ENCODE peak calls at places on chromosomes 3 and 15, in five cellular contexts. P is neural progenitor cell, J is PC-3, X is HCT116, O is GM23338. U is an unnamed sample.

GRCh38 chr3:73101916-73102315 is 40.5 kb downstream of the EBLN2 start:
- DNase-seq in P (no peak), J (no peak), X (no peak), O (no peak), U (no peak)

GRCh38 chr15:66659384-66659783 is 42.7 kb upstream of the SMAD6 start:
- DNase-seq in P (no peak), J (no peak), X (no peak), O (no peak), U (no peak)

GRCh38 chr3:128081846-128082245 is 29.6 kb downstream of the SEC61A1 start:
- DNase-seq in P (no peak), J (peak), X (no peak), O (no peak), U (peak)

GRCh38 chr15:98043160-98044059 is 82.9 kb downstream of the ARRDC4 start:
- DNase-seq in P (no peak), J (no peak), X (no peak), O (no peak), U (no peak)

GRCh38 chr15:39756806-39757522 is 25.7 kb downstream of the FSIP1 start:
- DNase-seq in P (peak), J (peak), X (peak), O (peak), U (peak)

GRCh38 chr3:79864077-79864476 is 96.3 kb upstream of the ROBO1 start:
- DNase-seq in P (no peak), J (no peak), X (no peak), O (no peak), U (no peak)

GRCh38 chr3:71160800-71161546 is 422.6 kb downstream of the FOXP1 start:
- DNase-seq in P (no peak), J (peak), X (no peak), O (no peak), U (no peak)

GRCh38 chr3:175187586-175187985 is 328.5 kb downstream of the NAALADL2 start:
- DNase-seq in P (no peak), J (no peak), X (no peak), O (no peak), U (peak)

GRCh38 chr3:69386535-69387385 is 872 bp upstream of the FRMD4B start:
- DNase-seq in P (peak), J (peak), X (no peak), O (peak), U (no peak)

GRCh38 chr15:55909036-55909811 is 84.2 kb downstream of the NEDD4 start:
- DNase-seq in P (no peak), J (peak), X (no peak), O (no peak), U (peak)

GRCh38 chr3:178699810-178700209 is 163.6 kb downstream of the KCNMB2 start:
- DNase-seq in P (no peak), J (no peak), X (no peak), O (no peak), U (no peak)

GRCh38 chr15:98853161-98853560 is 154.4 kb downstream of the PGPEP1L start:
- DNase-seq in P (peak), J (peak), X (peak), O (peak), U (peak)

GRCh38 chr15:75233504-75234190 is 24.5 kb upstream of the GOLGA6C start:
- DNase-seq in P (no peak), J (no peak), X (no peak), O (no peak), U (no peak)

GRCh38 chr3:186022931-186023330 is 85.1 kb upstream of the TRA2B start:
- DNase-seq in P (no peak), J (no peak), X (no peak), O (no peak), U (no peak)

GRCh38 chr3:25648925-25649828 is 15.5 kb downstream of the TOP2B start:
- DNase-seq in P (no peak), J (no peak), X (no peak), O (no peak), U (no peak)

GRCh38 chr15:60720493-60721231 is 241.7 kb upstream of the ICE2 start:
- DNase-seq in P (no peak), J (no peak), X (no peak), O (no peak), U (no peak)

GRCh38 chr3:127721536-127721935 is 48.8 kb downstream of the ABTB1 start:
- DNase-seq in P (no peak), J (no peak), X (no peak), O (no peak), U (no peak)

GRCh38 chr15:34721157-34721801 is 33.5 kb downstream of the GJD2 start:
- DNase-seq in P (no peak), J (no peak), X (no peak), O (no peak), U (no peak)

GRCh38 chr15:26260517-26261133 is 397.5 kb upstream of the ATP10A start:
- DNase-seq in P (peak), J (peak), X (no peak), O (peak), U (peak)

GRCh38 chr3:62178739-62179600 is 194.4 kb downstream of the FEZF2 start:
- DNase-seq in P (no peak), J (no peak), X (no peak), O (peak), U (no peak)

GRCh38 chr15:29978411-29979382 is 104.1 kb upstream of the GOLGA8J start:
- DNase-seq in P (no peak), J (no peak), X (no peak), O (no peak), U (peak)

GRCh38 chr15:100763764-100764750 is 115.6 kb upstream of the ALDH1A3 start:
- DNase-seq in P (no peak), J (no peak), X (no peak), O (no peak), U (no peak)

GRCh38 chr15:48143856-48144255 is 23.1 kb downstream of the SLC24A5 start:
- DNase-seq in P (no peak), J (peak), X (no peak), O (no peak), U (no peak)

GRCh38 chr15:98952381-98952803 is 55.2 kb downstream of the PGPEP1L start:
- DNase-seq in P (no peak), J (peak), X (no peak), O (no peak), U (no peak)

GRCh38 chr15:38253448-38253847 is 812 bp downstream of the SPRED1 start:
- DNase-seq in P (peak), J (peak), X (peak), O (peak), U (peak)

GRCh38 chr3:24157106-24157505 is 212.0 kb downstream of the NR1D2 start:
- DNase-seq in P (peak), J (no peak), X (no peak), O (no peak), U (no peak)

GRCh38 chr3:101744811-101745210 is 20.4 kb downstream of the CEP97 start:
- DNase-seq in P (no peak), J (no peak), X (no peak), O (no peak), U (no peak)

GRCh38 chr15:67547836-67548531 is 5.5 kb downstream of the MAP2K5 start:
- DNase-seq in P (no peak), J (no peak), X (no peak), O (no peak), U (peak)

GRCh38 chr3:68858549-68858948 is 73.8 kb downstream of the TAFA4 start:
- DNase-seq in P (no peak), J (no peak), X (no peak), O (no peak), U (no peak)

GRCh38 chr3:105783631-105784030 is 85.2 kb downstream of the CBLB start:
- DNase-seq in P (no peak), J (no peak), X (no peak), O (no peak), U (no peak)

GRCh38 chr3:85697156-85697555 is 738.4 kb downstream of the CADM2 start:
- DNase-seq in P (no peak), J (no peak), X (no peak), O (no peak), U (no peak)

GRCh38 chr3:20173844-20174410 is 12.1 kb downstream of the SGO1 start:
- DNase-seq in P (no peak), J (no peak), X (no peak), O (no peak), U (no peak)

GRCh38 chr3:10703875-10704274 is 112.2 kb upstream of the SLC6A11 start:
- DNase-seq in P (peak), J (peak), X (peak), O (peak), U (peak)

GRCh38 chr3:108298056-108298455 is 1.7 kb downstream of the HHLA2 start:
- DNase-seq in P (no peak), J (no peak), X (no peak), O (no peak), U (no peak)

GRCh38 chr3:40042752-40043443 is 233.5 kb downstream of the MYRIP start:
- DNase-seq in P (no peak), J (no peak), X (no peak), O (no peak), U (peak)

GRCh38 chr15:96582473-96582872 is 252.0 kb downstream of the NR2F2 start:
- DNase-seq in P (no peak), J (no peak), X (no peak), O (no peak), U (no peak)

GRCh38 chr3:56783644-56784451 is 17.9 kb downstream of the ARHGEF3 start:
- DNase-seq in P (no peak), J (peak), X (no peak), O (no peak), U (peak)

GRCh38 chr3:38554127-38554827 is 58.1 kb downstream of the EXOG start:
- DNase-seq in P (no peak), J (no peak), X (no peak), O (no peak), U (no peak)

GRCh38 chr3:38553071-38553470 is 56.9 kb downstream of the EXOG start:
- DNase-seq in P (no peak), J (no peak), X (no peak), O (no peak), U (no peak)

GRCh38 chr3:38556640-38557358 is 60.7 kb downstream of the EXOG start:
- DNase-seq in P (no peak), J (no peak), X (no peak), O (no peak), U (no peak)

GRCh38 chr3:38555926-38556325 is 59.8 kb downstream of the EXOG start:
- DNase-seq in P (no peak), J (no peak), X (no peak), O (no peak), U (no peak)

DNA sequence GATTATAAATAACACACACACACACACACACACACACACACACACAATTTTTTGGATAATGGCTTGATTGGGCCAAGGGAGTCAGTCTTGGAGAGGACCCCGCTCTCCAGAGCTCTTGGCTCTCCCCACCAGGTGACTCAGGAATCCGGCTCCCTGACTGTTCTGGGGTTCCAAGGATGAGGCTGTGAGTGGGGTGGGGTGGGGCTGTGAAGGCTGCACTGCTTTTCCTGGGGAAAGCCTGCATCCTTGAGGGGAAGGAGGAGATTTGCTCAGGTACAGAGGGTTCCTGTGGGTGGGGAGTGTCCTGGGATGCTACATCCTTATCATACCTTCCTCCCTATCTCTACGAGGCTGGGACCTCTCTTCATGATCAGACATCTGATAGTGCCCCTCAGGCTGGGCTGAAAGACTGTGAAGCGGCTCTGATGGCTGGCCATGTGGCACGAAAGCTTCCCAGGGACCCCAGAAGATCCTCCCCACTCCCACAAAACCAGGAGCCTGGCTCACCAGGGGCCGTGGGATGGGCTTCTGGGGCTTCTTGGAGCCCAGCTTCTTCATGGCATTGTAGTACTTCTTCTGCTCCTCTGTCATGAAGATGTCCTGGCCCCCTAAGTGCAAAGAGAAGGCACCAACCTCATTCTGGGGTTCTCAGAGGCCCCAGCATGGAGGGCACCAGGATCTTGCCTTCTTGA is 59.2 kb downstream of the EXOG start:
- DNase-seq in P (no peak), J (no peak), X (no peak), O (no peak), U (no peak)
- TF ChIP-seq EZH2 in P (no peak), J (no peak), X (no peak), O (no peak), U (no peak)

GRCh38 chr15:28967071-28967470 is 81.3 kb downstream of the APBA2 start:
- DNase-seq in P (no peak), J (peak), X (no peak), O (no peak), U (no peak)

GRCh38 chr15:28962851-28963710 is 77.3 kb downstream of the APBA2 start:
- DNase-seq in P (no peak), J (no peak), X (no peak), O (no peak), U (no peak)

GRCh38 chr15:28963711-28964081 is 77.9 kb downstream of the APBA2 start:
- DNase-seq in P (no peak), J (no peak), X (no peak), O (no peak), U (no peak)

GRCh38 chr15:28961391-28961790 is 75.6 kb downstream of the APBA2 start:
- DNase-seq in P (no peak), J (no peak), X (no peak), O (peak), U (no peak)

GRCh38 chr15:28964098-28964497 is 78.3 kb downstream of the APBA2 start:
- DNase-seq in P (no peak), J (no peak), X (no peak), O (no peak), U (no peak)
- H2AFZ ChIP-seq in P (no peak), J (no peak), X (no peak), O (no peak), U (no peak)

DNA sequence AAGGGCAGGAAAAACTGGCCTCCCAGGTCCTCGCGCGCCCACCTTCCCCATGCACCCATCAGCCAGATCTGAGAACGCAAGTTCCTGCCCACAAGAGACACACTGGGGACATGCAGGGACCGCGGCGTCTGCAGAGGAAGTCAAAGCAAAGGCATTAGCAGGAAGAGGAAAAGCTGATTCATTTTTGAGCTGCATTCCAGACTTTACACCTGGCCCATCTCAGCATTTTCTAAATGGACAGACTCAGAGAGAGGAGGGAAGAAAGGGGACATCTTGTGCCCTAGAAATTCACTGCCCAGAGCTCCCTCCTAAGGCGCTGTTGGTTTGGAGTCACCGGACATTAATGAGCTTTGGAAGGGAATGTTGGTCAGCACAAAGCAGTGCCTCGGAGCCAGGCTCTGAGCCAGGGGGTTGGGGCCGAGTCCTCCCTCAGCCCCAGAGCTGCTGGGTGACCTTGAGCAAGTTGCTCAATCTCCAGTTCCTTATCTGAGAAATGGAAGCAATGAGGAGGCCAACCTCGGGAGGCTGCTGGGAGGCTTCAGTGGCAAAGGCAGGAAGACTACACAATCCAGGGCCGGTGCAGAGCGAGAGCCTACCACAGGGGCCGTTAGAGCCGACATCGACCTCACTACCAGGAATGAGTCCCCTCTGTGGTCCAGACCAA is 150.5 kb upstream of the IQSEC1 start:
- DNase-seq in P (no peak), J (peak), X (no peak), O (no peak), U (no peak)
- TF ChIP-seq EZH2phosphoT487 in P (no peak), J (no peak), X (no peak), O (no peak), U (no peak)

GRCh38 chr15:65306551-65306950 is 2.1 kb downstream of the RNU5B-1 start:
- DNase-seq in P (no peak), J (no peak), X (no peak), O (no peak), U (no peak)

GRCh38 chr15:65303687-65304392 is 637 bp upstream of the RNU5B-1 start:
- DNase-seq in P (peak), J (peak), X (peak), O (peak), U (peak)

GRCh38 chr15:65305776-65306175 is 1.3 kb downstream of the RNU5B-1 start:
- DNase-seq in P (no peak), J (no peak), X (no peak), O (no peak), U (no peak)

GRCh38 chr15:65305144-65305758 is 774 bp downstream of the RNU5B-1 start:
- DNase-seq in P (no peak), J (no peak), X (no peak), O (no peak), U (no peak)

DNA sequence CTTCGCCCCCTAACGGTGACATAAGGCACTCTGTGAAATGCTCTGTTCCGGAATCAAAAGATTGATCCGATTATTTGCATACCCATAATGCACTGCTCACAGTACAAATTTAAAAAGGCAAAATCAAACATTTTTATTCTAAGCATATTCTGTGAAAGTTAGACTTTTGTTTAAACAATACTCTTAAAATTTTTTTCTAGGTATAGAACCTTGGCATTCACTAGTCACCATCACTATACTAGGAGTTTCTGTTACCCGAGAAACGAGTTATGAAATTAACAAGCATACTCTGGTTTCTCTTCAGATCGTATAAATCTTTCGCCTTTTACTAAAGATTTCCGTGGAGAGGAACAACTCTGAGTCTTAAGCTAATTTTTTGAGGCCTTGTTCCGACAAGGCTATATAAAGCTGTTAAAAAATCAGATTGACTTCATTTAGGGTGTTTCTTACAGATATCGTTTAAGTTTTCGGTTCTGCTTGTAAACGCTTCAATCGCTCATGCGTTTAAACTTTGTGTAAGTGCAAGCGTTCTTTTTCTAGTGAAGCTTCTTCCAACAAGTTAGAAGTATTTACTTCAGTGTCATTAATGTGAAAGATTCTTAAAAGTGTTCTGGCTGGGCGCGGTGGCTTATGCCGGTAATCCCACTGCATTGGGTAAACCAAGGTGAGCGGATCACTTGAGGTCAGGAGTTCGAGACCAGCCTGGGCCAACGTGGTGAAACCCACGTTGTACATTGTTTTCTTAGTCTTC is at the start of gene RNU5B-1:
- DNase-seq in P (peak), J (peak), X (peak), O (peak), U (peak)
- TF ChIP-seq EZH2 in P (no peak), J (no peak), X (no peak), O (no peak), U (no peak)

GRCh38 chr3:189001559-189001958 is 170.2 kb upstream of the TPRG1 start:
- DNase-seq in P (no peak), J (peak), X (peak), O (no peak), U (peak)
- H2AFZ ChIP-seq in P (no peak), J (no peak), X (peak), O (no peak), U (peak)

DNA sequence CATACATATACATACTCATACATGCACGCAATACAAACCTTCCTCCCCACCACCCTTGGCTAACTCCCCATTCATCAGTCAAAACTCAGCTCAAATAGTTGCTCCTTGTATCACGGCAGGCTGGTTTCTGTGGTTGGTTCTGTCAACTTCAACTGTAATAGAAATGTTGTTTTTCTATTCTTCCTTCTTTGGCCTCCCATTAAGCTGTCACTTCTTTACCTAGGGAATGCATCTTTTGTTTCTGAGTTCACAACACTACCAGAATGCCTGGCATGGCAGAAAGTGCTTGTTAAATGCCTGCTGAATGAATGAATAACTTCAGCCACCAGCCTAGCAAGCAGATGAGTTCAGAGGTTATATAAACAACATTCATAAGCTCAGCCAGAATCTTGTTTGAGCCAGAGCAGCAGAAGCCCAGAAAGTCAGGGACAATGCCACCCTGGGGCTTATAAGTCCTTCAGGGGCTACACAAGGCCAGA is 63.1 kb downstream of the B3GALNT1 start:
- DNase-seq in P (no peak), J (peak), X (no peak), O (no peak), U (no peak)
- TF ChIP-seq EZH2phosphoT487 in P (no peak), J (no peak), X (no peak), O (no peak), U (no peak)

DNA sequence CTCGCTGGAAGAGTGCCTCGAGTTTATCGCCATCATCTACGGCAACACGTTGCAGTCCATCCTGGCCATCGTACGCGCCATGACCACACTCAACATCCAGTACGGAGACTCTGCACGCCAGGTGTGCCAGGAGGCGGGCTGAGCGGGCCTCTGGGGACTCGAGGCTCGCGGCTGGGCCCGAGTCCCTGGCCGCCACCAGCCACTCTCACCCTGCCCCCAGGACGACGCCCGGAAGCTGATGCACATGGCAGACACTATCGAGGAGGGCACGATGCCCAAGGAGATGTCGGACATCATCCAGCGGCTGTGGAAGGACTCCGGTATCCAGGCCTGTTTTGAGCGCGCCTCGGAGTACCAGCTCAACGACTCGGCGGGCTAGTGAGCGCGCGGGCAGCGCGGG is 1.9 kb downstream of the GNAT1 start:
- DNase-seq in P (no peak), J (no peak), X (no peak), O (no peak), U (peak)
- TF ChIP-seq EZH2 in P (no peak), J (no peak), X (no peak), O (no peak), U (no peak)